ENCODE peak calls at places on chromosomes 3 and 15, in six cellular contexts. O, Y, T, R, U and X are unnamed samples.

GRCh38 chr15:68285243-68285980 is 7.9 kb downstream of the FEM1B start:
- DNase-seq in O (no peak), Y (no peak), T (no peak), R (peak), U (no peak), X (no peak)

GRCh38 chr15:75531041-75531450 is 48.1 kb downstream of the PTPN9 start:
- DNase-seq in O (peak), Y (peak), T (no peak), R (peak), U (peak), X (peak)

GRCh38 chr3:189572249-189572648 is 58.9 kb upstream of the TP63 start:
- DNase-seq in O (no peak), Y (no peak), T (peak), R (peak), U (no peak), X (no peak)

GRCh38 chr15:74400915-74401757 is 32.6 kb downstream of the SEMA7A start:
- DNase-seq in O (no peak), Y (no peak), T (no peak), R (peak), U (peak), X (no peak)

GRCh38 chr3:10935028-10935427 is 57.5 kb upstream of the SLC6A1 start:
- DNase-seq in O (no peak), Y (no peak), T (no peak), R (no peak), U (no peak), X (no peak)

GRCh38 chr3:171811059-171811912 is 1.0 kb upstream of the PLD1 start:
- DNase-seq in O (peak), Y (peak), T (peak), R (peak), U (peak), X (no peak)

GRCh38 chr3:18376682-18377081 is 48.5 kb downstream of the SATB1 start:
- DNase-seq in O (no peak), Y (no peak), T (no peak), R (no peak), U (no peak), X (no peak)

GRCh38 chr3:153744884-153745283 is 376.3 kb upstream of the ARHGEF26 start:
- DNase-seq in O (no peak), Y (no peak), T (no peak), R (no peak), U (no peak), X (no peak)

GRCh38 chr3:101193957-101194356 is 126.4 kb downstream of the IMPG2 start:
- DNase-seq in O (no peak), Y (peak), T (peak), R (peak), U (peak), X (no peak)

GRCh38 chr3:132284756-132285619 is 32.2 kb upstream of the ACP3 start:
- DNase-seq in O (no peak), Y (no peak), T (no peak), R (no peak), U (no peak), X (no peak)

GRCh38 chr3:186942168-186942567 is 11.8 kb downstream of the ST6GAL1 start:
- DNase-seq in O (no peak), Y (no peak), T (no peak), R (no peak), U (no peak), X (no peak)

GRCh38 chr3:196903740-196904139 is 36.0 kb downstream of the SENP5 start:
- DNase-seq in O (no peak), Y (no peak), T (no peak), R (no peak), U (no peak), X (no peak)

GRCh38 chr3:20185364-20185732 is 658 bp downstream of the SGO1 start:
- DNase-seq in O (no peak), Y (peak), T (no peak), R (peak), U (no peak), X (no peak)

GRCh38 chr3:130707914-130708601 is 38.6 kb downstream of the PIK3R4 start:
- DNase-seq in O (no peak), Y (no peak), T (no peak), R (no peak), U (no peak), X (no peak)

GRCh38 chr15:25465835-25466234 is 27.0 kb upstream of the UBE3A start:
- DNase-seq in O (no peak), Y (no peak), T (no peak), R (peak), U (no peak), X (no peak)

GRCh38 chr3:198071602-198072285 is 111.7 kb downstream of the LMLN start:
- DNase-seq in O (no peak), Y (peak), T (peak), R (peak), U (peak), X (no peak)

GRCh38 chr3:15286022-15286421 is 46.4 kb downstream of the SH3BP5 start:
- DNase-seq in O (no peak), Y (no peak), T (no peak), R (no peak), U (no peak), X (no peak)

GRCh38 chr3:194163697-194164096 is 27.7 kb downstream of the HES1 start:
- DNase-seq in O (no peak), Y (no peak), T (no peak), R (no peak), U (no peak), X (no peak)

GRCh38 chr15:63977102-63977501 is 69.2 kb downstream of the DAPK2 start:
- DNase-seq in O (no peak), Y (no peak), T (no peak), R (no peak), U (no peak), X (no peak)

GRCh38 chr3:42493126-42493797 is 9.2 kb upstream of the VIPR1 start:
- DNase-seq in O (no peak), Y (no peak), T (no peak), R (no peak), U (no peak), X (peak)

GRCh38 chr3:150094150-150094932 is 123.6 kb upstream of the PFN2 start:
- DNase-seq in O (no peak), Y (no peak), T (peak), R (peak), U (no peak), X (no peak)

GRCh38 chr3:191702121-191702520 is 241.2 kb downstream of the PYDC2 start:
- DNase-seq in O (no peak), Y (no peak), T (no peak), R (no peak), U (no peak), X (no peak)

GRCh38 chr3:162400697-162401096 is 904.1 kb downstream of the OTOL1 start:
- DNase-seq in O (no peak), Y (peak), T (no peak), R (no peak), U (no peak), X (no peak)

GRCh38 chr3:136266468-136266867 is 16.3 kb downstream of the PCCB start:
- DNase-seq in O (no peak), Y (no peak), T (peak), R (peak), U (peak), X (no peak)

GRCh38 chr15:35713733-35714132 is 167.8 kb upstream of the DPH6 start:
- DNase-seq in O (no peak), Y (peak), T (peak), R (peak), U (no peak), X (no peak)

GRCh38 chr15:101579766-101580165 is 72.4 kb downstream of the TM2D3 start:
- DNase-seq in O (no peak), Y (no peak), T (peak), R (peak), U (peak), X (no peak)

GRCh38 chr3:45664558-45664957 is 24.6 kb upstream of the SACM1L start:
- DNase-seq in O (no peak), Y (no peak), T (no peak), R (no peak), U (no peak), X (no peak)

GRCh38 chr15:77107531-77108355 is 36.8 kb upstream of the TSPAN3 start:
- DNase-seq in O (peak), Y (peak), T (peak), R (peak), U (peak), X (no peak)

GRCh38 chr3:169661567-169662214 is 1.8 kb downstream of the MECOM start:
- DNase-seq in O (no peak), Y (peak), T (peak), R (peak), U (peak), X (no peak)

GRCh38 chr3:72397586-72397985 is 450.7 kb downstream of the SHQ1 start:
- DNase-seq in O (no peak), Y (no peak), T (no peak), R (no peak), U (no peak), X (no peak)

GRCh38 chr3:39126532-39127071 is 19.1 kb downstream of the TTC21A start:
- DNase-seq in O (peak), Y (peak), T (no peak), R (peak), U (peak), X (no peak)

GRCh38 chr3:38579146-38579545 is 70.3 kb downstream of the SCN5A start:
- DNase-seq in O (no peak), Y (peak), T (no peak), R (no peak), U (no peak), X (no peak)

GRCh38 chr3:136070953-136071949 is 105.7 kb downstream of the PPP2R3A start:
- DNase-seq in O (no peak), Y (peak), T (no peak), R (peak), U (no peak), X (no peak)

GRCh38 chr3:161349529-161350278 is 21.6 kb downstream of the SPTSSB start:
- DNase-seq in O (no peak), Y (peak), T (peak), R (peak), U (peak), X (no peak)

GRCh38 chr3:42036483-42036823 is 54.7 kb upstream of the TRAK1 start:
- DNase-seq in O (no peak), Y (peak), T (peak), R (peak), U (peak), X (no peak)

GRCh38 chr3:48356419-48356818 is 15.6 kb upstream of the FBXW12 start:
- DNase-seq in O (no peak), Y (no peak), T (no peak), R (no peak), U (no peak), X (no peak)